ENCODE peak calls at places on chromosome 22, in five cellular contexts. C is heart right ventricle, W is RWPE1, G is cardiac fibroblast, M is fibroblast of lung. V is an unnamed sample.

GRCh38 chr22:50258361-50259292 is 2.9 kb downstream of the MAPK12 start:
- DNase-seq in G (no peak), M (no peak), W (no peak), C (peak), V (no peak)

GRCh38 chr22:39502789-39503464 is 837 bp downstream of the MIEF1 start:
- DNase-seq in M (no peak), G (peak), W (no peak), C (no peak), V (no peak)

GRCh38 chr22:30864441-30865420 is 103.8 kb downstream of the MORC2 start:
- DNase-seq in M (no peak), G (no peak), W (no peak), C (no peak), V (no peak)

GRCh38 chr22:46443850-46444389 is 93.5 kb downstream of the CELSR1 start:
- DNase-seq in M (no peak), W (no peak), G (no peak), C (no peak), V (no peak)

GRCh38 chr22:27761652-27762051 is 39.9 kb downstream of the MN1 start:
- DNase-seq in W (no peak), M (no peak), G (no peak), C (no peak), V (no peak)

GRCh38 chr22:25069758-25070461 is 117.4 kb downstream of the KIAA1671 start:
- DNase-seq in M (no peak), W (no peak), G (no peak), C (no peak), V (no peak)

GRCh38 chr22:37012956-37013355 is 6.3 kb downstream of the TST start:
- DNase-seq in M (no peak), C (no peak), G (no peak), W (no peak), V (no peak)

GRCh38 chr22:37484115-37485005 is 1.8 kb downstream of the MFNG start:
- DNase-seq in M (no peak), W (no peak), G (no peak), C (peak), V (no peak)

GRCh38 chr22:48739348-48740085 is 1088.2 kb downstream of the BRD1 start:
- DNase-seq in M (no peak), G (no peak), W (no peak), C (no peak), V (no peak)

GRCh38 chr22:37502342-37503182 is 16.4 kb upstream of the MFNG start:
- DNase-seq in G (no peak), W (no peak), M (no peak), C (no peak), V (peak)

GRCh38 chr22:50697667-50698506 is 25.3 kb downstream of the SHANK3 start:
- DNase-seq in W (no peak), M (no peak), G (no peak), C (peak), V (no peak)

GRCh38 chr22:43313497-43314474 is 29.4 kb downstream of the SCUBE1 start:
- DNase-seq in G (peak), C (peak), M (no peak), W (no peak), V (no peak)

GRCh38 chr22:43136255-43136654 is 6.9 kb downstream of the MCAT start:
- DNase-seq in G (peak), M (peak), W (no peak), C (no peak), V (peak)

GRCh38 chr22:41365425-41365824 is 16.3 kb upstream of the TEF start:
- DNase-seq in M (no peak), C (no peak), G (no peak), W (no peak), V (no peak)

GRCh38 chr22:41362615-41363014 is 19.1 kb upstream of the TEF start:
- DNase-seq in W (no peak), C (no peak), M (no peak), G (no peak), V (no peak)

GRCh38 chr22:41366323-41367014 is 15.3 kb upstream of the TEF start:
- DNase-seq in W (no peak), M (no peak), C (no peak), G (no peak), V (no peak)

GRCh38 chr22:41364955-41365354 is 16.8 kb upstream of the TEF start:
- DNase-seq in G (no peak), W (no peak), M (no peak), C (no peak), V (no peak)

DNA sequence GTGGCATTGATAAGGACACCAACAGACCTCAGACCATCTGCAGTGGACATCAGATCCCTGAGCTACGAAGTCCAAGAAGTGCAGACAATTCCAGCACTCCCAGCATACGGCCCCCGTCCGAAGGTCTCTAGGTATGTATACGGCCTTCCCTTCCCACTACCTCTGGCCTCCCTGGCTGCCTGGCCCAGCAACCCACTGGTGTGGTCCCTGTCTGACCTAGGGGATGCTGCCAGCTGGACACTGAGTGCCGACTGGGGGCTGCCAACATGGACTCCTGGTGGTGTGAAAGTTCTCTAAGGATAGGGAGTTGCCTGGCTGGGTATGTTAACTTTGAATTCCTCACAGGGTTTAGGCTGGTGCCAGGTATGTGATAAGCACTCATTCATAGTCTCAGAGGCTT is 17.5 kb upstream of the TEF start:
- DNase-seq in M (no peak), C (no peak), W (no peak), G (no peak), V (no peak)
- TF ChIP-seq CTCF in M (no peak), C (no peak), W (no peak), G (no peak), V (no peak)

GRCh38 chr22:34688825-34689224 is 377.1 kb upstream of the ISX start:
- DNase-seq in M (no peak), W (no peak), G (no peak), C (no peak), V (no peak)
- TF ChIP-seq CTCF in M (no peak), W (no peak), G (no peak), C (no peak), V (no peak)

DNA sequence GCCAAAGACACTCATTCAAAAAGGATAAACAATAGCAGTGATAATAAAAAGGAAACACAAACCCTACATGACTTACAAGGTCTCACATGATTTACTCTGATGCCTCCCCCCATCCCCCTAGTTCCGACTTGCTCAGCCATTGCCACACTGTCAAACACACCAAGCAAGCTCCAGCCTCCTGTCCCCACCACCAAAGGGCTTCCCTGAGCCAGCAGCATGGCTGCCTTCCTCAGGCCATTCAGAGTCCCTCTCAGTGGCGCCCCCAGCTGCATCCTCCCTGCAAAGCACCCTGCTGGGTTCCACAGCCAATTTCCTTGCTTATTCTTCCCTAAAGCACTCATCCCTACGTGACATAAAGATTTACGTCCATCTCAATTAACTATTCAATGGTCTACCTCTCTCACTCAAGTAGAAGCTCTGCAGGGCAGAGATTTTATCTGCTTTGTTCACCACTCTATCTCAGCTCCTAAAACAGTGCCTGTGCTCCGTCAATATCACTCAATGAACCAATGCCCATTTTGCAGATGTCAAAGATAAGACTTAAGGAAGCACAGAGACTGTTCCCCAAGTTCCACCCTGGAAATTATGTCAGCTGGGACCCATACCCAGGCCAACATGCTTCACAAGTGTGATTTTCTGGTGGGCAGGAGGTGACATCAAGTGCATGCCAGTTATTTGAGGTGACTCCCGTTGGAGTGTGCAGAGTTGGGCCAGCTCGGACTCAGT is 106.9 kb downstream of the SYN3 start:
- DNase-seq in M (no peak), W (no peak), C (peak), G (no peak), V (no peak)
- TF ChIP-seq CTCF in M (no peak), W (no peak), C (no peak), G (no peak), V (no peak)

DNA sequence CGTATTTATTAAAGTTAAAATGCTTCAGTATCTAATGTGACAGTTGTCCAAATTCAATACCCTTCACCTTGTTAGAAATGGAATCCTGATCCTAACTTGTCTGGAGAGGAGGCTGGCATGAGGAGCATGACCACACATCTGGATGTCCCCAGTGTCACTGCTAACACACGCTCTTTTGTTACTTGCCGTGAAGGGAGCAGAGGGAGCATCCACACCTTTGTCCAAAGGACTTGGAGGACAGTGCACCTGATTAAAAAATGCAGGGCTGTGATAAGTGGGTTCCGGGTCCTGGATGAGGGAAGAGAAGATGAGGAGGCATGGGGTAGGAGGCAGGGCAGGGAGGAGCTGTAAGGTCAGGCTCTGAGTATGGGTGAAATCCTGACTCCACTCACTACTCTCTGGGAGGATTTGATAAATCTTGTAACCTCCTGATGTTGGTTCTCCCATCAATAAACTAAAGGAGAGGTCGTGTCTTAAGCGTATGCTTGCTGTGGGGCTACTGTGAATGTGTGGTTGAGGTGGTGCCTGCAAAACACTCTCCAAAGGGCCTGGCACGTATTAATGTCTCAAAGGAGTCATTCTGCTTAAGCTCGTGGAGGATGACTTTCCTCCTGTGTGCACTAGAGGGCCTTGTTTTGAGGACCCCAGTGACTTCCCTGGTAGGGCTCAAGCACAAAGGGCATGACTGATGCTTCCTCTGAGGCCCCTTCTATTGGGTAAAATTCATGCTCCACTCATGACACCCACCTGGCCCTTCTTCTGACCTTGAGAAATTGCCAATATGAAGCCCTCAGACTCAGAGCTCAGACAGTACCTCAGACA is 16.8 kb upstream of the IGLL5 start:
- DNase-seq in C (no peak), G (peak), M (no peak), W (no peak), V (peak)
- TF ChIP-seq CTCF in C (no peak), G (no peak), M (no peak), W (no peak), V (no peak)